ENCODE peak calls at places on chromosome 9, in five cellular contexts. J is lung; G is cardiac fibroblast; V is CD4-positive, alpha-beta T cell; D is RCC 7860. S is an unnamed sample.
A peak's percentile ranks its signal among the peaks of the same experiment; 100 is the strongest.

GRCh38 chr9:98554752-98555151 is 154.0 kb downstream of the GABBR2 start:
- DNase-seq in J (no peak), G (no peak), V (no peak), D (no peak), S (peak; percentile 4)

GRCh38 chr9:136668983-136669790 is 6.5 kb downstream of the EGFL7 start:
- DNase-seq in J (no peak), G (no peak), V (no peak), D (peak; percentile 6), S (no peak)

GRCh38 chr9:78821126-78821822 is 524.3 kb downstream of the PSAT1 start:
- DNase-seq in J (no peak), G (peak; percentile 23), V (no peak), D (peak; percentile 36), S (no peak)

GRCh38 chr9:128421474-128422010 is 885 bp downstream of the CERCAM start:
- DNase-seq in J (no peak), G (peak; percentile 40), V (no peak), D (no peak), S (peak; percentile 68)

GRCh38 chr9:114282926-114283325 is 40.0 kb upstream of the ORM1 start:
- DNase-seq in J (no peak), G (peak; percentile 77), V (no peak), D (peak; percentile 86), S (no peak)

GRCh38 chr9:89482056-89482784 is 15.7 kb downstream of the SEMA4D start:
- DNase-seq in J (no peak), G (no peak), V (no peak), D (no peak), S (no peak)

GRCh38 chr9:89606049-89606481 is 1.3 kb downstream of the GADD45G start:
- DNase-seq in J (peak; percentile 75), G (peak; percentile 77), V (peak; percentile 19), D (peak; percentile 54), S (peak; percentile 91)

GRCh38 chr9:131395027-131395744 is 1.3 kb downstream of the PRRC2B start:
- DNase-seq in J (peak; percentile 62), G (no peak), V (peak; percentile 86), D (no peak), S (no peak)

GRCh38 chr9:136119259-136120118 is 814 bp upstream of the TMEM250 start:
- DNase-seq in J (no peak), G (peak; percentile 62), V (no peak), D (peak; percentile 45), S (no peak)

GRCh38 chr9:115306860-115307259 is 188.9 kb upstream of the TNC start:
- DNase-seq in J (no peak), G (no peak), V (no peak), D (no peak), S (no peak)

GRCh38 chr9:75850459-75851200 is 39.8 kb upstream of the PCSK5 start:
- DNase-seq in J (no peak), G (no peak), V (no peak), D (no peak), S (no peak)

GRCh38 chr9:29078063-29078660 is 1504.9 kb upstream of the C9orf72 start:
- DNase-seq in J (no peak), G (peak; percentile 22), V (no peak), D (peak; percentile 38), S (no peak)

GRCh38 chr9:34102796-34103195 is 23.7 kb downstream of the DCAF12 start:
- DNase-seq in J (no peak), G (no peak), V (no peak), D (no peak), S (no peak)

GRCh38 chr9:86766912-86767311 is 180.4 kb downstream of the GAS1 start:
- DNase-seq in J (no peak), G (peak; percentile 77), V (no peak), D (peak; percentile 40), S (no peak)

GRCh38 chr9:88258587-88258986 is 120.3 kb upstream of the SPATA31C2 start:
- DNase-seq in J (peak; percentile 57), G (peak; percentile 52), V (no peak), D (no peak), S (peak; percentile 76)

GRCh38 chr9:114047717-114048116 is 30.4 kb downstream of the AMBP start:
- DNase-seq in J (no peak), G (peak; percentile 25), V (no peak), D (no peak), S (no peak)

GRCh38 chr9:125774106-125774505 is 26.9 kb downstream of the PBX3 start:
- DNase-seq in J (no peak), G (no peak), V (no peak), D (no peak), S (no peak)

GRCh38 chr9:26949604-26950003 is 2.6 kb upstream of the PLAA start:
- DNase-seq in J (no peak), G (no peak), V (no peak), D (peak; percentile 23), S (no peak)

GRCh38 chr9:21750021-21750735 is 52.3 kb upstream of the MTAP start:
- DNase-seq in J (no peak), G (peak; percentile 58), V (no peak), D (no peak), S (no peak)

GRCh38 chr9:76703270-76703669 is 61.0 kb upstream of the PCA3 start:
- DNase-seq in J (no peak), G (no peak), V (no peak), D (no peak), S (no peak)

GRCh38 chr9:83476513-83476912 is 61.7 kb downstream of the FRMD3 start:
- DNase-seq in J (no peak), G (no peak), V (no peak), D (no peak), S (no peak)

GRCh38 chr9:9612270-9612669 is 1000.5 kb downstream of the PTPRD start:
- DNase-seq in J (no peak), G (no peak), V (no peak), D (no peak), S (no peak)

GRCh38 chr9:104970588-104970987 is 42.6 kb upstream of the ABCA1 start:
- DNase-seq in J (no peak), G (peak; percentile 70), V (no peak), D (peak; percentile 10), S (no peak)

GRCh38 chr9:93319992-93320490 is 131.4 kb upstream of the FAM120A start:
- DNase-seq in J (no peak), G (no peak), V (no peak), D (no peak), S (no peak)

GRCh38 chr9:114792396-114792795 is 13.4 kb downstream of the TNFSF15 start:
- DNase-seq in J (no peak), G (no peak), V (no peak), D (no peak), S (no peak)

GRCh38 chr9:88387035-88387732 is 1.1 kb upstream of the SPIN1 start:
- DNase-seq in J (peak; percentile 51), G (peak; percentile 60), V (no peak), D (peak; percentile 21), S (peak; percentile 69)

GRCh38 chr9:92328225-92328624 is 2.5 kb downstream of the CENPP start:
- DNase-seq in J (no peak), G (peak; percentile 70), V (no peak), D (no peak), S (no peak)

GRCh38 chr9:97315550-97315949 is 8.1 kb downstream of the CCDC180 start:
- DNase-seq in J (no peak), G (peak; percentile 47), V (no peak), D (no peak), S (no peak)

GRCh38 chr9:136532799-136533774 is 12.8 kb downstream of the NOTCH1 start:
- DNase-seq in J (no peak), G (no peak), V (peak; percentile 59), D (no peak), S (no peak)

GRCh38 chr9:133125706-133126696 is 5.0 kb upstream of the RALGDS start:
- DNase-seq in J (no peak), G (peak; percentile 71), V (no peak), D (no peak), S (no peak)

GRCh38 chr9:127904888-127905728 is 5.7 kb upstream of the ST6GALNAC6 start:
- DNase-seq in J (no peak), G (no peak), V (peak; percentile 74), D (no peak), S (no peak)

GRCh38 chr9:134316444-134317160 is 9.7 kb upstream of the RXRA start:
- DNase-seq in J (no peak), G (peak; percentile 71), V (no peak), D (no peak), S (peak; percentile 6)

GRCh38 chr9:115328228-115328627 is 210.3 kb upstream of the TNC start:
- DNase-seq in J (no peak), G (peak; percentile 22), V (no peak), D (no peak), S (peak; percentile 87)

GRCh38 chr9:136760424-136760823 is 2.4 kb upstream of the LCN8 start:
- DNase-seq in J (no peak), G (no peak), V (no peak), D (no peak), S (no peak)

GRCh38 chr9:70484232-70485130 is 70.0 kb upstream of the KLF9 start:
- DNase-seq in J (no peak), G (peak; percentile 94), V (no peak), D (peak; percentile 35), S (no peak)

GRCh38 chr9:106860731-106861584 is 2.0 kb upstream of the ZNF462 start:
- DNase-seq in J (peak; percentile 45), G (peak; percentile 43), V (no peak), D (peak; percentile 23), S (no peak)

GRCh38 chr9:78038620-78039300 is 7.1 kb upstream of the GNAQ start:
- DNase-seq in J (no peak), G (no peak), V (no peak), D (no peak), S (no peak)